ENCODE peak calls at places on chromosome 21, in seven cellular contexts. One of them, this sample, is unnamed.

GRCh38 chr21:34690041-34690792 is 21.4 kb downstream of the CLIC6 start:
- DNase-seq in HTR-8/SVneo: no peak
- DNase-seq in suprapubic skin: no peak
- DNase-seq in fibroblast of pulmonary artery: no peak
- DNase-seq in GDM1: no peak
- DNase-seq in Calu3: peak
- DNase-seq in HepG2: no peak
- DNase-seq in this sample: peak

GRCh38 chr21:25963186-25963585 is 207.4 kb downstream of the APP start:
- DNase-seq in HTR-8/SVneo: peak
- DNase-seq in suprapubic skin: no peak
- DNase-seq in fibroblast of pulmonary artery: peak
- DNase-seq in GDM1: no peak
- DNase-seq in Calu3: peak
- DNase-seq in HepG2: no peak
- DNase-seq in this sample: peak

GRCh38 chr21:33378081-33378480 is 25.1 kb upstream of the IFNGR2 start:
- DNase-seq in HTR-8/SVneo: no peak
- DNase-seq in suprapubic skin: peak
- DNase-seq in fibroblast of pulmonary artery: no peak
- DNase-seq in GDM1: no peak
- DNase-seq in Calu3: no peak
- DNase-seq in HepG2: no peak
- DNase-seq in this sample: no peak

GRCh38 chr21:38950388-38951094 is 144.8 kb downstream of the ETS2 start:
- DNase-seq in HTR-8/SVneo: no peak
- DNase-seq in suprapubic skin: no peak
- DNase-seq in fibroblast of pulmonary artery: peak
- DNase-seq in GDM1: no peak
- DNase-seq in Calu3: peak
- DNase-seq in HepG2: no peak
- DNase-seq in this sample: peak

GRCh38 chr21:42818328-42818749 is 61.0 kb downstream of the WDR4 start:
- DNase-seq in HTR-8/SVneo: no peak
- DNase-seq in suprapubic skin: peak
- DNase-seq in fibroblast of pulmonary artery: peak
- DNase-seq in GDM1: no peak
- DNase-seq in Calu3: peak
- DNase-seq in HepG2: peak
- DNase-seq in this sample: peak

GRCh38 chr21:44596068-44596725 is 3.9 kb upstream of the KRTAP10-6 start:
- DNase-seq in HTR-8/SVneo: no peak
- DNase-seq in suprapubic skin: no peak
- DNase-seq in fibroblast of pulmonary artery: no peak
- DNase-seq in GDM1: no peak
- DNase-seq in Calu3: no peak
- DNase-seq in HepG2: no peak
- DNase-seq in this sample: no peak

GRCh38 chr21:33036430-33037162 is 10.9 kb downstream of the OLIG2 start:
- DNase-seq in HTR-8/SVneo: peak
- DNase-seq in suprapubic skin: no peak
- DNase-seq in fibroblast of pulmonary artery: peak
- DNase-seq in GDM1: peak
- DNase-seq in Calu3: no peak
- DNase-seq in HepG2: no peak
- DNase-seq in this sample: no peak

GRCh38 chr21:45699251-45699942 is 55.9 kb downstream of the PCBP3 start:
- DNase-seq in HTR-8/SVneo: no peak
- DNase-seq in suprapubic skin: no peak
- DNase-seq in fibroblast of pulmonary artery: no peak
- DNase-seq in GDM1: no peak
- DNase-seq in Calu3: no peak
- DNase-seq in HepG2: no peak
- DNase-seq in this sample: no peak

GRCh38 chr21:42153046-42153685 is 65.8 kb upstream of the ABCG1 start:
- DNase-seq in HTR-8/SVneo: no peak
- DNase-seq in suprapubic skin: peak
- DNase-seq in fibroblast of pulmonary artery: no peak
- DNase-seq in GDM1: no peak
- DNase-seq in Calu3: no peak
- DNase-seq in HepG2: no peak
- DNase-seq in this sample: no peak

GRCh38 chr21:32330784-32331311 is 32.2 kb downstream of the MRAP start:
- DNase-seq in HTR-8/SVneo: no peak
- DNase-seq in suprapubic skin: no peak
- DNase-seq in fibroblast of pulmonary artery: no peak
- DNase-seq in GDM1: no peak
- DNase-seq in Calu3: no peak
- DNase-seq in HepG2: peak
- DNase-seq in this sample: no peak

GRCh38 chr21:44892095-44892494 is 18.6 kb upstream of the PTTG1IP start:
- DNase-seq in HTR-8/SVneo: no peak
- DNase-seq in suprapubic skin: no peak
- DNase-seq in fibroblast of pulmonary artery: peak
- DNase-seq in GDM1: no peak
- DNase-seq in Calu3: no peak
- DNase-seq in HepG2: no peak
- DNase-seq in this sample: no peak

GRCh38 chr21:45373991-45374816 is 30.8 kb upstream of the COL18A1 start:
- DNase-seq in HTR-8/SVneo: no peak
- DNase-seq in suprapubic skin: no peak
- DNase-seq in fibroblast of pulmonary artery: no peak
- DNase-seq in GDM1: no peak
- DNase-seq in Calu3: no peak
- DNase-seq in HepG2: no peak
- DNase-seq in this sample: no peak

GRCh38 chr21:43943512-43944110 is 68.5 kb upstream of the TRAPPC10 start:
- DNase-seq in HTR-8/SVneo: no peak
- DNase-seq in suprapubic skin: no peak
- DNase-seq in fibroblast of pulmonary artery: no peak
- DNase-seq in GDM1: no peak
- DNase-seq in Calu3: no peak
- DNase-seq in HepG2: no peak
- DNase-seq in this sample: no peak

GRCh38 chr21:44057960-44058651 is 46.0 kb downstream of the TRAPPC10 start:
- DNase-seq in HTR-8/SVneo: no peak
- DNase-seq in suprapubic skin: peak
- DNase-seq in fibroblast of pulmonary artery: no peak
- DNase-seq in GDM1: no peak
- DNase-seq in Calu3: no peak
- DNase-seq in HepG2: no peak
- DNase-seq in this sample: no peak